ENCODE peak calls at places on chromosomes 2 and 18, in four cellular contexts. One of them, this sample, is unnamed.

GRCh38 chr18:24315170-24315569 is 82.5 kb downstream of the OSBPL1A start:
- DNase-seq in tibial artery: no peak
- DNase-seq in RPMI8226: no peak
- DNase-seq in bronchial epithelial cell: no peak
- DNase-seq in this sample: no peak

GRCh38 chr2:219783551-219783950 is 156.1 kb downstream of the SLC4A3 start:
- DNase-seq in tibial artery: no peak
- DNase-seq in RPMI8226: no peak
- DNase-seq in bronchial epithelial cell: peak
- DNase-seq in this sample: no peak

GRCh38 chr18:27653247-27653646 is 468.1 kb upstream of the CHST9 start:
- DNase-seq in tibial artery: no peak
- DNase-seq in RPMI8226: no peak
- DNase-seq in bronchial epithelial cell: no peak
- DNase-seq in this sample: no peak

GRCh38 chr2:235675678-235676535 is 182.1 kb downstream of the AGAP1 start:
- DNase-seq in tibial artery: no peak
- DNase-seq in RPMI8226: no peak
- DNase-seq in bronchial epithelial cell: peak
- DNase-seq in this sample: peak

GRCh38 chr18:3626927-3627240 is 176.9 kb downstream of the TGIF1 start:
- DNase-seq in tibial artery: no peak
- DNase-seq in RPMI8226: no peak
- DNase-seq in bronchial epithelial cell: no peak
- DNase-seq in this sample: peak

GRCh38 chr18:49321800-49322461 is 138.5 kb downstream of the DYM start:
- DNase-seq in tibial artery: no peak
- DNase-seq in RPMI8226: no peak
- DNase-seq in bronchial epithelial cell: peak
- DNase-seq in this sample: no peak

GRCh38 chr2:134271758-134272157 is 17.9 kb downstream of the MGAT5 start:
- DNase-seq in tibial artery: no peak
- DNase-seq in RPMI8226: no peak
- DNase-seq in bronchial epithelial cell: no peak
- DNase-seq in this sample: no peak

GRCh38 chr2:13858626-13859025 is 773.9 kb upstream of the LRATD1 start:
- DNase-seq in tibial artery: no peak
- DNase-seq in RPMI8226: no peak
- DNase-seq in bronchial epithelial cell: peak
- DNase-seq in this sample: peak

GRCh38 chr18:40159141-40160017 is 1795.7 kb upstream of the PIK3C3 start:
- DNase-seq in tibial artery: no peak
- DNase-seq in RPMI8226: peak
- DNase-seq in bronchial epithelial cell: peak
- DNase-seq in this sample: peak

GRCh38 chr2:237414056-237414661 is at the start of gene COL6A3:
- DNase-seq in tibial artery: peak
- DNase-seq in RPMI8226: no peak
- DNase-seq in bronchial epithelial cell: no peak
- DNase-seq in this sample: no peak

GRCh38 chr2:19532797-19533196 is 174.4 kb upstream of the OSR1 start:
- DNase-seq in tibial artery: no peak
- DNase-seq in RPMI8226: no peak
- DNase-seq in bronchial epithelial cell: peak
- DNase-seq in this sample: no peak

This sample was measured in PC-3.